ENCODE peak calls at places on chromosomes 5 and 9, in six cellular contexts. T is HuH-7, B is MM.1S, P is HTR-8/SVneo, D is EH, H is heart right ventricle. C is an unnamed sample.

GRCh38 chr5:2376486-2376885 is 375.0 kb downstream of the IRX2 start:
- DNase-seq in T (no peak), H (no peak), P (no peak), D (no peak), B (no peak), C (no peak)

GRCh38 chr5:8517461-8517860 is 648.5 kb downstream of the MTRR start:
- DNase-seq in P (no peak), B (no peak), H (no peak), D (peak; percentile 4), T (no peak), C (no peak)

GRCh38 chr9:76077537-76077936 is 187.1 kb downstream of the PCSK5 start:
- DNase-seq in H (no peak), T (no peak), P (no peak), B (no peak), D (no peak), C (no peak)

GRCh38 chr5:138843789-138844461 is 31.2 kb downstream of the LRRTM2 start:
- DNase-seq in D (peak; percentile 25), H (no peak), B (no peak), T (no peak), P (no peak), C (no peak)

GRCh38 chr5:39716532-39716971 is 291.8 kb upstream of the DAB2 start:
- DNase-seq in B (peak; percentile 43), H (no peak), T (peak; percentile 96), D (peak; percentile 73), P (peak; percentile 71), C (peak; percentile 50)

GRCh38 chr5:177482359-177482795 is 8.9 kb upstream of the DBN1 start:
- DNase-seq in P (no peak), D (peak; percentile 47), B (no peak), T (no peak), H (no peak), C (no peak)

GRCh38 chr5:56467176-56467717 is 234.1 kb upstream of the ANKRD55 start:
- DNase-seq in P (no peak), B (no peak), T (no peak), H (no peak), D (no peak), C (no peak)

GRCh38 chr9:89621676-89622075 is 16.9 kb downstream of the GADD45G start:
- DNase-seq in H (peak; percentile 30), B (no peak), P (no peak), D (no peak), T (no peak), C (no peak)

GRCh38 chr9:30815585-30815984 is 1568.9 kb upstream of the ACO1 start:
- DNase-seq in B (no peak), P (no peak), T (no peak), D (no peak), H (no peak), C (no peak)

GRCh38 chr9:87606921-87607521 is 109.4 kb downstream of the DAPK1 start:
- DNase-seq in T (no peak), B (no peak), P (peak; percentile 44), D (peak; percentile 89), H (no peak), C (no peak)

GRCh38 chr9:2242778-2243395 is 227.7 kb downstream of the SMARCA2 start:
- DNase-seq in H (no peak), T (no peak), D (peak; percentile 21), B (no peak), P (no peak), C (no peak)

GRCh38 chr9:113644321-113644720 is 180.8 kb downstream of the RGS3 start:
- DNase-seq in D (no peak), T (no peak), P (no peak), B (no peak), H (no peak), C (no peak)

C was measured in AML-193.